ENCODE peak calls at places on chromosomes 5 and 9, in nine cellular contexts. One of them, this sample, is unnamed.

GRCh38 chr9:89674667-89675402 is 70.0 kb downstream of the GADD45G start:
- DNase-seq in PC-9: no peak
- DNase-seq in Peyer's patch: peak
- DNase-seq in breast epithelium: no peak
- DNase-seq in astrocyte of the spinal cord: no peak
- DNase-seq in BJ: no peak
- DNase-seq in natural killer cell: no peak
- DNase-seq in heart right ventricle: no peak
- DNase-seq in cardiac fibroblast: peak
- DNase-seq in this sample: no peak

GRCh38 chr5:23721336-23721735 is 213.9 kb downstream of the PRDM9 start:
- DNase-seq in PC-9: no peak
- DNase-seq in Peyer's patch: no peak
- DNase-seq in breast epithelium: no peak
- DNase-seq in astrocyte of the spinal cord: no peak
- DNase-seq in BJ: no peak
- DNase-seq in natural killer cell: no peak
- DNase-seq in heart right ventricle: no peak
- DNase-seq in cardiac fibroblast: no peak
- DNase-seq in this sample: no peak

GRCh38 chr5:145520335-145520734 is 314.8 kb downstream of the PRELID2 start:
- DNase-seq in PC-9: no peak
- DNase-seq in Peyer's patch: no peak
- DNase-seq in breast epithelium: no peak
- DNase-seq in astrocyte of the spinal cord: no peak
- DNase-seq in BJ: no peak
- DNase-seq in natural killer cell: no peak
- DNase-seq in heart right ventricle: no peak
- DNase-seq in cardiac fibroblast: no peak
- DNase-seq in this sample: no peak

GRCh38 chr5:144487761-144488160 is 317.1 kb downstream of the KCTD16 start:
- DNase-seq in PC-9: no peak
- DNase-seq in Peyer's patch: no peak
- DNase-seq in breast epithelium: no peak
- DNase-seq in astrocyte of the spinal cord: no peak
- DNase-seq in BJ: no peak
- DNase-seq in natural killer cell: no peak
- DNase-seq in heart right ventricle: no peak
- DNase-seq in cardiac fibroblast: no peak
- DNase-seq in this sample: no peak

GRCh38 chr9:130662099-130662926 is 2.1 kb upstream of the PRDM12 start:
- DNase-seq in PC-9: no peak
- DNase-seq in Peyer's patch: no peak
- DNase-seq in breast epithelium: no peak
- DNase-seq in astrocyte of the spinal cord: no peak
- DNase-seq in BJ: no peak
- DNase-seq in natural killer cell: no peak
- DNase-seq in heart right ventricle: no peak
- DNase-seq in cardiac fibroblast: no peak
- DNase-seq in this sample: no peak

GRCh38 chr9:129558551-129559505 is 62.1 kb downstream of the C9orf50 start:
- DNase-seq in PC-9: no peak
- DNase-seq in Peyer's patch: no peak
- DNase-seq in breast epithelium: no peak
- DNase-seq in astrocyte of the spinal cord: no peak
- DNase-seq in BJ: no peak
- DNase-seq in natural killer cell: no peak
- DNase-seq in heart right ventricle: no peak
- DNase-seq in cardiac fibroblast: no peak
- DNase-seq in this sample: no peak

GRCh38 chr5:1383886-1384401 is 39.0 kb upstream of the CLPTM1L start:
- DNase-seq in PC-9: no peak
- DNase-seq in Peyer's patch: no peak
- DNase-seq in breast epithelium: no peak
- DNase-seq in astrocyte of the spinal cord: no peak
- DNase-seq in BJ: no peak
- DNase-seq in natural killer cell: no peak
- DNase-seq in heart right ventricle: no peak
- DNase-seq in cardiac fibroblast: no peak
- DNase-seq in this sample: no peak

GRCh38 chr5:159515197-159515596 is 184.9 kb upstream of the IL12B start:
- DNase-seq in PC-9: no peak
- DNase-seq in Peyer's patch: no peak
- DNase-seq in breast epithelium: no peak
- DNase-seq in astrocyte of the spinal cord: no peak
- DNase-seq in BJ: no peak
- DNase-seq in natural killer cell: no peak
- DNase-seq in heart right ventricle: no peak
- DNase-seq in cardiac fibroblast: no peak
- DNase-seq in this sample: no peak

GRCh38 chr5:39891376-39891775 is 466.6 kb upstream of the DAB2 start:
- DNase-seq in PC-9: no peak
- DNase-seq in Peyer's patch: no peak
- DNase-seq in breast epithelium: no peak
- DNase-seq in astrocyte of the spinal cord: peak
- DNase-seq in BJ: no peak
- DNase-seq in natural killer cell: no peak
- DNase-seq in heart right ventricle: no peak
- DNase-seq in cardiac fibroblast: peak
- DNase-seq in this sample: peak

GRCh38 chr5:145833616-145834200 is 1.4 kb downstream of the PRELID2 start:
- DNase-seq in PC-9: no peak
- DNase-seq in Peyer's patch: no peak
- DNase-seq in breast epithelium: no peak
- DNase-seq in astrocyte of the spinal cord: no peak
- DNase-seq in BJ: no peak
- DNase-seq in natural killer cell: no peak
- DNase-seq in heart right ventricle: no peak
- DNase-seq in cardiac fibroblast: no peak
- DNase-seq in this sample: no peak

GRCh38 chr5:140148508-140148907 is 22.8 kb downstream of the IGIP start:
- DNase-seq in PC-9: no peak
- DNase-seq in Peyer's patch: no peak
- DNase-seq in breast epithelium: no peak
- DNase-seq in astrocyte of the spinal cord: no peak
- DNase-seq in BJ: no peak
- DNase-seq in natural killer cell: no peak
- DNase-seq in heart right ventricle: no peak
- DNase-seq in cardiac fibroblast: no peak
- DNase-seq in this sample: peak
- TF ChIP-seq CTCF in PC-9: no peak
- TF ChIP-seq CTCF in Peyer's patch: no peak
- TF ChIP-seq CTCF in breast epithelium: no peak
- TF ChIP-seq CTCF in astrocyte of the spinal cord: no peak
- TF ChIP-seq CTCF in BJ: peak
- TF ChIP-seq CTCF in natural killer cell: no peak
- TF ChIP-seq CTCF in heart right ventricle: no peak
- TF ChIP-seq CTCF in cardiac fibroblast: peak
- TF ChIP-seq CTCF in this sample: peak

DNA sequence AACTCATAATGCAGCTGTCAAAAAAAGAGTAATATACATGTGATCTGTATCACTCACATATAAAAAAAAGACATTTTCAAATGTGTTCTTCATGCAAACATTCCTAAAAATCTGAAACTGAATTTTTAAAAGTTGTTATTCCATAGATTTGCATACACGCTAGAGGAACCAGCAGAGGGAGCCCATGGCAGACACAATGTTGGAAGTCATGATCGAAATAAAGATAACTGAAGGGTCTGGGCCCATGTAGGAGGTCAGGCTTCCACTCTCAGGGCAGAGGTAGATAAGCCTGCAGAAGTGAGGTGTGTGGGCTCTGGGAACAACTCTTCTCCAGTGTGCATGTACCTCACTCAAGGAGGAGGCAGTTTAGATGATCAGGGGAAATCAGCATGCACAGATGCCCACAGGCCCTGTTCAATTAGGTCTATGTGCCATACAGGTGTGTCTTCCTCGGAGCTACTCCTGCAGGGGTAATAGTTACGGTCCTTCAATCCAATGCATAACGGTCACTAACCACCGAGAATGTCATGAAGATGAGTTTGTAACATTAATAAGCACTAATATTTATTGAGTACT is 208.6 kb downstream of the EPB41L4A start:
- DNase-seq in PC-9: no peak
- DNase-seq in Peyer's patch: peak
- DNase-seq in breast epithelium: no peak
- DNase-seq in astrocyte of the spinal cord: peak
- DNase-seq in BJ: no peak
- DNase-seq in natural killer cell: no peak
- DNase-seq in heart right ventricle: no peak
- DNase-seq in cardiac fibroblast: peak
- DNase-seq in this sample: peak
- TF ChIP-seq CTCF in PC-9: peak
- TF ChIP-seq CTCF in Peyer's patch: peak
- TF ChIP-seq CTCF in breast epithelium: peak
- TF ChIP-seq CTCF in astrocyte of the spinal cord: peak
- TF ChIP-seq CTCF in BJ: peak
- TF ChIP-seq CTCF in natural killer cell: peak
- TF ChIP-seq CTCF in heart right ventricle: peak
- TF ChIP-seq CTCF in cardiac fibroblast: peak
- TF ChIP-seq CTCF in this sample: peak

GRCh38 chr5:139711067-139711851 is 63.1 kb downstream of the CXXC5 start:
- DNase-seq in PC-9: peak
- DNase-seq in Peyer's patch: no peak
- DNase-seq in breast epithelium: no peak
- DNase-seq in astrocyte of the spinal cord: peak
- DNase-seq in BJ: no peak
- DNase-seq in natural killer cell: peak
- DNase-seq in heart right ventricle: peak
- DNase-seq in cardiac fibroblast: peak
- DNase-seq in this sample: peak
- TF ChIP-seq CTCF in PC-9: no peak
- TF ChIP-seq CTCF in Peyer's patch: no peak
- TF ChIP-seq CTCF in breast epithelium: no peak
- TF ChIP-seq CTCF in astrocyte of the spinal cord: peak
- TF ChIP-seq CTCF in BJ: peak
- TF ChIP-seq CTCF in natural killer cell: peak
- TF ChIP-seq CTCF in heart right ventricle: no peak
- TF ChIP-seq CTCF in cardiac fibroblast: no peak
- TF ChIP-seq CTCF in this sample: peak

GRCh38 chr9:134818591-134818990 is 62.0 kb upstream of the FCN2 start:
- DNase-seq in PC-9: no peak
- DNase-seq in Peyer's patch: no peak
- DNase-seq in breast epithelium: no peak
- DNase-seq in astrocyte of the spinal cord: no peak
- DNase-seq in BJ: no peak
- DNase-seq in natural killer cell: no peak
- DNase-seq in heart right ventricle: no peak
- DNase-seq in cardiac fibroblast: no peak
- DNase-seq in this sample: no peak
- TF ChIP-seq CTCF in PC-9: no peak
- TF ChIP-seq CTCF in Peyer's patch: no peak
- TF ChIP-seq CTCF in breast epithelium: no peak
- TF ChIP-seq CTCF in astrocyte of the spinal cord: no peak
- TF ChIP-seq CTCF in BJ: no peak
- TF ChIP-seq CTCF in natural killer cell: no peak
- TF ChIP-seq CTCF in heart right ventricle: no peak
- TF ChIP-seq CTCF in cardiac fibroblast: no peak
- TF ChIP-seq CTCF in this sample: no peak